ENCODE peak calls at places on chromosome 15, in seven cellular contexts. J is breast epithelium, L is A549, P is stomach, G is heart left ventricle, Y is thyroid gland, R is suprapubic skin. A is an unnamed sample.

GRCh38 chr15:52804526-52805081 is 14.5 kb upstream of the ONECUT1 start:
- DNase-seq in J (no peak), L (no peak), P (no peak), G (no peak), Y (no peak), R (no peak), A (no peak)

GRCh38 chr15:31150732-31151212 is 49.2 kb upstream of the TRPM1 start:
- DNase-seq in J (no peak), L (no peak), P (no peak), G (no peak), Y (no peak), R (peak), A (peak)

GRCh38 chr15:40081691-40082194 is 26.9 kb downstream of the BMF start:
- DNase-seq in J (peak), L (no peak), P (peak), G (peak), Y (peak), R (peak), A (peak)

GRCh38 chr15:69388259-69388658 is 25.9 kb upstream of the KIF23 start:
- DNase-seq in J (no peak), L (no peak), P (no peak), G (no peak), Y (no peak), R (no peak), A (no peak)

GRCh38 chr15:93093765-93094164 is 4.8 kb upstream of the RGMA start:
- DNase-seq in J (no peak), L (no peak), P (no peak), G (no peak), Y (no peak), R (no peak), A (no peak)

GRCh38 chr15:88899251-88899650 is 3.9 kb upstream of the HAPLN3 start:
- DNase-seq in J (no peak), L (no peak), P (no peak), G (no peak), Y (no peak), R (no peak), A (no peak)

GRCh38 chr15:98737122-98737521 is 88.8 kb downstream of the IGF1R start:
- DNase-seq in J (no peak), L (no peak), P (no peak), G (no peak), Y (no peak), R (no peak), A (no peak)

GRCh38 chr15:31361764-31362120 is 35.1 kb downstream of the KLF13 start:
- DNase-seq in J (no peak), L (no peak), P (no peak), G (no peak), Y (no peak), R (no peak), A (no peak)

GRCh38 chr15:70722266-70723123 is 40.9 kb downstream of the UACA start:
- DNase-seq in J (no peak), L (peak), P (no peak), G (no peak), Y (no peak), R (no peak), A (no peak)

GRCh38 chr15:30922469-30923311 is 19.0 kb downstream of the FAN1 start:
- DNase-seq in J (peak), L (no peak), P (peak), G (no peak), Y (peak), R (no peak), A (no peak)

GRCh38 chr15:101127503-101128076 is 124.3 kb downstream of the CHSY1 start:
- DNase-seq in J (peak), L (no peak), P (peak), G (peak), Y (peak), R (peak), A (peak)

GRCh38 chr15:33215941-33216872 is 21.7 kb upstream of the FMN1 start:
- DNase-seq in J (no peak), L (no peak), P (no peak), G (no peak), Y (no peak), R (no peak), A (no peak)

GRCh38 chr15:86333819-86334218 is 254.1 kb downstream of the AGBL1 start:
- DNase-seq in J (no peak), L (no peak), P (no peak), G (no peak), Y (no peak), R (no peak), A (no peak)

GRCh38 chr15:41877631-41878354 is 16.1 kb downstream of the SPTBN5 start:
- DNase-seq in J (no peak), L (no peak), P (no peak), G (no peak), Y (peak), R (no peak), A (no peak)

GRCh38 chr15:69288531-69289311 is 10.0 kb upstream of the PAQR5 start:
- DNase-seq in J (peak), L (no peak), P (no peak), G (no peak), Y (no peak), R (no peak), A (no peak)

GRCh38 chr15:83871808-83872559 is 218.1 kb downstream of the ADAMTSL3 start:
- DNase-seq in J (no peak), L (no peak), P (no peak), G (no peak), Y (no peak), R (no peak), A (no peak)

GRCh38 chr15:70475921-70476320 is 287.4 kb downstream of the UACA start:
- DNase-seq in J (no peak), L (no peak), P (no peak), G (no peak), Y (no peak), R (no peak), A (no peak)

GRCh38 chr15:51536965-51537574 is 85.5 kb downstream of the DMXL2 start:
- DNase-seq in J (no peak), L (peak), P (no peak), G (no peak), Y (no peak), R (no peak), A (no peak)

GRCh38 chr15:40345867-40346578 is 4.8 kb upstream of the PHGR1 start:
- DNase-seq in J (no peak), L (no peak), P (peak), G (no peak), Y (peak), R (no peak), A (no peak)

GRCh38 chr15:88661041-88661765 is 22.4 kb downstream of the ISG20 start:
- DNase-seq in J (no peak), L (no peak), P (no peak), G (no peak), Y (no peak), R (no peak), A (no peak)

GRCh38 chr15:43808435-43808950 is 8.1 kb downstream of the HYPK start:
- DNase-seq in J (no peak), L (no peak), P (no peak), G (no peak), Y (no peak), R (no peak), A (no peak)

GRCh38 chr15:61380270-61380669 is 151.2 kb upstream of the RORA start:
- DNase-seq in J (no peak), L (no peak), P (no peak), G (no peak), Y (no peak), R (no peak), A (no peak)

GRCh38 chr15:58331903-58332675 is 99.7 kb upstream of the LIPC start:
- DNase-seq in J (peak), L (peak), P (peak), G (peak), Y (peak), R (peak), A (peak)
- H3K4me3 ChIP-seq in J (no peak), L (peak), P (no peak), G (no peak), Y (no peak), R (no peak), A (no peak)

DNA sequence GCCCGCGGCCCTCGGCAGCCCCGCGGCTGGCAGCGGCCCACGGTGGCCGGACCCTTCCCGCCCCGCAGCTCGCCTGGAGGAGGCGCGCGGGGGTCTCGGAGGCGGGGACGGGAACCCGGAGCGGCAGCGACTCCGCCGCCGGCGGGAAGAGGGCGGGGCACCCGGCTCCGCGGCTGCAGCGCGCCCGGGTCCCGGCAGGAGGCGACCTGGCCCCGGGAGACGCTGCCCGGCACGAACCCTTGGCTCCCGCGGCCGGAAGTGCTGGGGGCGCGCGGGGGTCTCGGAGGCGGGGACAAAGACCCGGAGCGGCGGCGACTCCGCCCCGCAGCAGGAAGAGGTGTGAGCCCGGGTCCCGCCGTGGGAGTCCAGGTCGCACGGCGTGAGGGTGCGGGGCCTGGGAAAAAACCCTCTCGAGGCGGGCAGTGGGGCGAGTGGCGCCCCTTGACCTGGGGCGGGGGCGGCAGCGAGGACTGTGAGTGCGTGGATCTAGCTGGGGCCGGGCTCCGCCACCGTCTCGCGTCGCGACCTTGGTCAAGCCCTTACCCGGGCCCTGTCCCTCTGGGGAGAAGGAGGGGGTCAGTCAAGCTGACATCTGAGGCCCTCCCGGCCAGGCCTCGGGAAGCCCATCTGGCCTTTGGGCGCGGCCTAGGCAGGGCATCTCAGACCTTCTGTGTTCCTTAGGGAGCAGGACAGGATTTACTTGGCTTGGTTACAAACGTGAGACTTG is at the start of gene CIB2:
- DNase-seq in J (peak), L (peak), P (peak), G (peak), Y (peak), R (peak), A (no peak)
- TF ChIP-seq POLR2A in J (no peak), L (peak), P (no peak), G (no peak), Y (peak), R (no peak), A (no peak)

GRCh38 chr15:65028338-65028737 is 1.1 kb downstream of the MTFMT start:
- DNase-seq in J (no peak), L (no peak), P (no peak), G (no peak), Y (no peak), R (no peak), A (no peak)
- TF ChIP-seq CTCF in J (no peak), L (no peak), P (no peak), G (no peak), Y (no peak), R (no peak), A (no peak)

GRCh38 chr15:25811481-25811906 is 51.6 kb downstream of the ATP10A start:
- DNase-seq in J (no peak), L (no peak), P (no peak), G (no peak), Y (no peak), R (no peak), A (no peak)
- H3K4me3 ChIP-seq in J (no peak), L (no peak), P (no peak), G (no peak), Y (no peak), R (no peak), A (no peak)

DNA sequence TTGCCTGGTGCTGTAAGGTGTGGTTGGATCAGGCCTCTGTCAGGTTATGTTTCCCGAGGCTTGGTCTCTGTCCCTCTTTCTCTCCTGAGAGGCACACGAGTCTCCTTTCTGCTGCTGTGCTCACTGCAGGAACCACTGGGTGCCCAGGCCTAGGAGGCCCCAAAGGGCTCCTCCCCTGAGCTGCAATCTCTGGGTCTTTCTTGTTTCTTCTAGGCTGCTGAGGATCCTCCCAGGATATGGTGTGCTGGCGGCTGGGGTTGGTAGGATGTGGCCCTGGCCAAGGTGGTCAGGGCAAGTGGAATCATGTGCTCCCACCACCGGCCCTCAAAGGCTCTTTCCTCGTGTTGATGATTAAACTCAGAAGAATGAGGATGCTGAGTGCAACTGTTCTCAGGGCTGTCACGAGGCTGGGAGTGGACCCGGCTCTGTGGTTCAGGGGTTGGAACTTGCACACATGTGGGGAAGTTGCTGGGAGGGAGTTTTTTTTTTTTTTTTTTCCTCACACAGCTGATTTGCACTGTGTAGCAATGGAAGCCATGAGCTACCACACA is 43.6 kb upstream of the CTSH start:
- DNase-seq in J (peak), L (peak), P (peak), G (peak), Y (peak), R (peak), A (peak)
- TF ChIP-seq POLR2A in J (no peak), L (no peak), P (no peak), G (no peak), Y (no peak), R (no peak), A (no peak)

GRCh38 chr15:59917504-59918157 is 86.5 kb upstream of the FOXB1 start:
- DNase-seq in J (no peak), L (peak), P (peak), G (peak), Y (peak), R (no peak), A (peak)
- TF ChIP-seq CTCF in J (peak), L (peak), P (no peak), G (peak), Y (peak), R (peak), A (no peak)

GRCh38 chr15:67146875-67147381 is 81.5 kb downstream of the SMAD3 start:
- DNase-seq in J (no peak), L (peak), P (no peak), G (peak), Y (peak), R (no peak), A (no peak)
- H3K4me3 ChIP-seq in J (no peak), L (peak), P (no peak), G (no peak), Y (no peak), R (no peak), A (no peak)

A was measured in lower leg skin.